ENCODE peak calls at places on chromosomes 2 and 18, in four cellular contexts. O, N, Q and F are unnamed samples.
A peak's percentile ranks its signal among the peaks of the same experiment; 100 is the strongest.

GRCh38 chr2:161972866-161973265 is 101.1 kb downstream of the DPP4 start:
- DNase-seq in Q (no peak), N (no peak), O (no peak), F (no peak)

GRCh38 chr2:43905388-43905803 is 66.6 kb downstream of the ABCG8 start:
- DNase-seq in N (no peak), O (no peak), Q (no peak), F (no peak)

GRCh38 chr18:42011053-42011452 is 56.0 kb downstream of the PIK3C3 start:
- DNase-seq in O (no peak), N (no peak), Q (no peak), F (no peak)

GRCh38 chr18:13614318-13614643 is 112.1 kb downstream of the FAM210A start:
- DNase-seq in O (no peak), N (no peak), Q (no peak), F (no peak)

GRCh38 chr18:77803024-77803423 is 553.4 kb downstream of the GALR1 start:
- DNase-seq in Q (no peak), N (no peak), O (no peak), F (no peak)

GRCh38 chr2:175432793-175433192 is 251.3 kb upstream of the ATP5MC3 start:
- DNase-seq in O (no peak), Q (no peak), N (no peak), F (no peak)

GRCh38 chr2:207318071-207318683 is 152.4 kb upstream of the KLF7 start:
- DNase-seq in Q (no peak), N (no peak), O (no peak), F (no peak)

GRCh38 chr2:134300585-134300984 is 46.7 kb downstream of the MGAT5 start:
- DNase-seq in Q (no peak), N (no peak), O (no peak), F (no peak)

GRCh38 chr2:235500761-235501662 is 7.2 kb downstream of the AGAP1 start:
- DNase-seq in Q (no peak), O (peak; percentile 77), N (no peak), F (no peak)

GRCh38 chr2:235939471-235939870 is 228.7 kb downstream of the GBX2 start:
- DNase-seq in O (peak; percentile 43), N (no peak), Q (no peak), F (no peak)

GRCh38 chr2:162092656-162093556 is 18.9 kb upstream of the DPP4 start:
- DNase-seq in Q (peak; percentile 84), O (peak; percentile 98), N (peak; percentile 63), F (no peak)

GRCh38 chr2:45610281-45611019 is 617 bp downstream of the SRBD1 start:
- DNase-seq in N (peak; percentile 59), O (peak; percentile 79), Q (peak; percentile 47), F (peak; percentile 30)

GRCh38 chr2:25521665-25522387 is 151.6 kb downstream of the DTNB start:
- DNase-seq in O (peak; percentile 81), Q (no peak), N (no peak), F (no peak)

GRCh38 chr18:61199131-61199903 is 133.9 kb upstream of the CDH20 start:
- DNase-seq in N (no peak), Q (no peak), O (peak; percentile 42), F (no peak)

GRCh38 chr2:8893978-8894820 is 56.8 kb upstream of the KIDINS220 start:
- DNase-seq in O (no peak), N (no peak), Q (no peak), F (no peak)

GRCh38 chr2:226835420-226835795 is 446 bp upstream of the RHBDD1 start:
- DNase-seq in N (no peak), O (no peak), Q (peak; percentile 45), F (peak; percentile 12)

GRCh38 chr2:23065210-23065609 is 319.8 kb upstream of the KLHL29 start:
- DNase-seq in O (no peak), Q (no peak), N (no peak), F (no peak)

GRCh38 chr2:105515581-105516415 is 116.9 kb upstream of the FHL2 start:
- DNase-seq in O (no peak), Q (peak; percentile 97), N (peak; percentile 77), F (no peak)

GRCh38 chr2:176466918-176467452 is 197.7 kb downstream of the MTX2 start:
- DNase-seq in Q (no peak), O (no peak), N (no peak), F (no peak)

GRCh38 chr2:97348265-97348664 is 235.3 kb downstream of the ANKRD36 start:
- DNase-seq in N (no peak), Q (no peak), O (no peak), F (no peak)

GRCh38 chr2:157218911-157219310 is 38.6 kb upstream of the GALNT5 start:
- DNase-seq in Q (no peak), N (no peak), O (no peak), F (no peak)

GRCh38 chr18:32469190-32469611 is 1.5 kb downstream of the GAREM1 start:
- DNase-seq in O (peak; percentile 59), Q (peak; percentile 59), N (peak; percentile 62), F (peak; percentile 17)

GRCh38 chr2:241771286-241772062 is 5.1 kb upstream of the GAL3ST2 start:
- DNase-seq in Q (no peak), N (peak; percentile 87), O (peak; percentile 43), F (no peak)

GRCh38 chr18:55351220-55351619 is 236.8 kb downstream of the TCF4 start:
- DNase-seq in N (no peak), Q (no peak), O (peak; percentile 41), F (no peak)

GRCh38 chr2:43484323-43484930 is 111.4 kb downstream of the THADA start:
- DNase-seq in N (no peak), Q (no peak), O (peak; percentile 77), F (no peak)

GRCh38 chr2:109089602-109090300 is 39.3 kb upstream of the SH3RF3 start:
- DNase-seq in N (no peak), O (peak; percentile 54), Q (no peak), F (no peak)

GRCh38 chr2:65375723-65376122 is 56.7 kb downstream of the SPRED2 start:
- DNase-seq in O (no peak), Q (no peak), N (no peak), F (no peak)

GRCh38 chr2:109516445-109517117 is 97.2 kb downstream of the SEPTIN10 start:
- DNase-seq in N (no peak), O (peak; percentile 50), Q (peak; percentile 54), F (no peak)

GRCh38 chr18:40984856-40985255 is 970.2 kb upstream of the PIK3C3 start:
- DNase-seq in Q (no peak), N (no peak), O (peak; percentile 7), F (no peak)

GRCh38 chr18:3653263-3653858 is 203.4 kb downstream of the TGIF1 start:
- DNase-seq in O (no peak), N (no peak), Q (no peak), F (no peak)

GRCh38 chr2:161102770-161103450 is 57.3 kb upstream of the TANK start:
- DNase-seq in N (no peak), Q (no peak), O (peak; percentile 7), F (no peak)

GRCh38 chr2:33247325-33247724 is 229.1 kb upstream of the RASGRP3 start:
- DNase-seq in N (no peak), O (peak; percentile 10), Q (no peak), F (no peak)

GRCh38 chr2:137467246-137467862 is 496.9 kb upstream of the HNMT start:
- DNase-seq in N (no peak), O (peak; percentile 47), Q (no peak), F (peak; percentile 26)

GRCh38 chr18:50614838-50615237 is 55.0 kb downstream of the MAPK4 start:
- DNase-seq in O (peak; percentile 70), N (peak; percentile 68), Q (no peak), F (peak; percentile 81)

GRCh38 chr2:161979490-161979889 is 94.5 kb downstream of the DPP4 start:
- DNase-seq in O (no peak), Q (no peak), N (no peak), F (no peak)